ENCODE peak calls at places on chromosomes 16 and 17, in four cellular contexts. G is kidney tubule cell, F is GM12865, I is left lung. J is an unnamed sample.

GRCh38 chr17:7586673-7587419 is 3.0 kb downstream of the SOX15 start:
- DNase-seq in I (no peak), F (no peak), G (peak; percentile 38), J (no peak)

GRCh38 chr17:17837380-17837821 is 615 bp upstream of the SREBF1 start:
- DNase-seq in F (no peak), G (peak; percentile 64), I (no peak), J (no peak)

GRCh38 chr16:23045025-23045424 is 104.2 kb downstream of the USP31 start:
- DNase-seq in G (no peak), F (no peak), I (no peak), J (no peak)

GRCh38 chr16:27177031-27177774 is 26.1 kb upstream of the KDM8 start:
- DNase-seq in F (no peak), G (peak; percentile 80), I (no peak), J (no peak)

GRCh38 chr17:45907720-45908395 is 13.5 kb downstream of the MAPT start:
- DNase-seq in F (no peak), G (no peak), I (no peak), J (no peak)

GRCh38 chr16:57575468-57576277 is 33.2 kb downstream of the ADGRG5 start:
- DNase-seq in G (no peak), I (no peak), F (no peak), J (no peak)

GRCh38 chr17:27577884-27578717 is 52.9 kb upstream of the LGALS9 start:
- DNase-seq in G (no peak), I (no peak), F (peak; percentile 15), J (no peak)

GRCh38 chr16:10039220-10040096 is 142.8 kb downstream of the GRIN2A start:
- DNase-seq in I (no peak), F (peak; percentile 37), G (peak; percentile 11), J (no peak)

GRCh38 chr17:76074390-76075363 is at the start of gene GALR2:
- DNase-seq in F (no peak), G (no peak), I (peak; percentile 78), J (no peak)

GRCh38 chr17:46191332-46192210 is 1.7 kb downstream of the KANSL1 start:
- DNase-seq in I (no peak), G (peak; percentile 41), F (peak; percentile 51), J (no peak)

GRCh38 chr17:79414063-79414462 is 196.8 kb downstream of the RBFOX3 start:
- DNase-seq in G (no peak), F (no peak), I (no peak), J (no peak)

GRCh38 chr17:14688134-14688533 is 387.3 kb downstream of the HS3ST3B1 start:
- DNase-seq in I (no peak), F (no peak), G (no peak), J (no peak)

GRCh38 chr17:40551091-40551873 is 14.0 kb downstream of the CCR7 start:
- DNase-seq in I (no peak), F (no peak), G (no peak), J (no peak)

GRCh38 chr16:75584108-75584507 is 17.9 kb downstream of the GABARAPL2 start:
- DNase-seq in G (no peak), I (no peak), F (peak; percentile 57), J (no peak)

GRCh38 chr16:12178251-12178990 is 201.9 kb downstream of the SNX29 start:
- DNase-seq in I (no peak), G (peak; percentile 52), F (no peak), J (no peak)

GRCh38 chr16:30068750-30069574 is 3.4 kb downstream of the ALDOA start:
- DNase-seq in G (no peak), F (peak; percentile 46), I (no peak), J (peak; percentile 57)

GRCh38 chr16:10181196-10182162 is 749 bp downstream of the GRIN2A start:
- DNase-seq in I (peak; percentile 88), F (peak; percentile 71), G (peak; percentile 61), J (no peak)

GRCh38 chr16:56294599-56294998 is 103.3 kb downstream of the GNAO1 start:
- DNase-seq in I (no peak), F (no peak), G (peak; percentile 65), J (no peak)

GRCh38 chr17:43573579-43574321 is 27.6 kb upstream of the ETV4 start:
- DNase-seq in I (no peak), F (no peak), G (no peak), J (no peak)

GRCh38 chr16:4578961-4579530 is 22.9 kb downstream of the C16orf96 start:
- DNase-seq in I (no peak), F (no peak), G (no peak), J (no peak)

GRCh38 chr17:45090711-45091110 is 29.6 kb downstream of the NMT1 start:
- DNase-seq in F (no peak), I (no peak), G (no peak), J (no peak)

GRCh38 chr16:51431517-51432241 is 280.6 kb upstream of the SALL1 start:
- DNase-seq in F (no peak), G (peak; percentile 99), I (no peak), J (no peak)

GRCh38 chr16:2900526-2901075 is 11.1 kb upstream of the FLYWCH1 start:
- DNase-seq in I (no peak), F (no peak), G (no peak), J (no peak)

GRCh38 chr16:85650864-85651811 is 37.6 kb downstream of the GINS2 start:
- DNase-seq in G (peak; percentile 30), F (no peak), I (peak; percentile 82), J (no peak)

GRCh38 chr16:79409970-79410369 is 190.6 kb downstream of the MAF start:
- DNase-seq in I (no peak), G (no peak), F (no peak), J (no peak)

GRCh38 chr17:38742431-38743308 is 5.5 kb downstream of the PCGF2 start:
- DNase-seq in G (peak; percentile 72), F (no peak), I (no peak), J (no peak)

GRCh38 chr16:5615868-5616642 is 518.5 kb upstream of the EEF2KMT start:
- DNase-seq in G (peak; percentile 65), F (peak; percentile 60), I (peak; percentile 84), J (no peak)

GRCh38 chr16:54647731-54648221 is 282.9 kb upstream of the IRX5 start:
- DNase-seq in G (no peak), I (no peak), F (no peak), J (no peak)

GRCh38 chr16:62077998-62078397 is 41.8 kb upstream of the CDH8 start:
- DNase-seq in G (no peak), F (peak; percentile 8), I (no peak), J (no peak)

GRCh38 chr17:309361-309888 is 43.2 kb downstream of the RPH3AL start:
- DNase-seq in G (no peak), F (peak; percentile 71), I (peak; percentile 66), J (no peak)